ENCODE peak calls at places on chromosomes 3 and 15, in ten cellular contexts. S is nephron progenitor cell, V is A549, W is mesothelial cell of epicardium, O is Calu3, M is GM10248, I is progenitor cell of endocrine pancreas, U is choroid plexus epithelial cell, D is tibial nerve, H is kidney epithelial cell. R is an unnamed sample.

GRCh38 chr3:13134879-13135206 is 61.6 kb upstream of the IQSEC1 start:
- DNase-seq in S (no peak), V (no peak), W (no peak), O (no peak), M (no peak), I (no peak), U (no peak), D (no peak), H (no peak), R (no peak)

GRCh38 chr3:108117245-108117644 is 26.4 kb upstream of the CD47 start:
- DNase-seq in S (no peak), V (no peak), W (no peak), O (no peak), M (no peak), I (no peak), U (peak), D (no peak), H (no peak), R (no peak)

GRCh38 chr3:14434541-14435151 is 32.2 kb downstream of the SLC6A6 start:
- DNase-seq in S (no peak), V (no peak), W (no peak), O (peak), M (no peak), I (no peak), U (no peak), D (no peak), H (no peak), R (no peak)

GRCh38 chr3:21839592-21839991 is 88.6 kb upstream of the ZNF385D start:
- DNase-seq in S (peak), V (peak), W (no peak), O (peak), M (no peak), I (no peak), U (peak), D (no peak), H (peak), R (no peak)

GRCh38 chr3:150172356-150172755 is 201.7 kb upstream of the PFN2 start:
- DNase-seq in S (no peak), V (no peak), W (no peak), O (no peak), M (no peak), I (no peak), U (peak), D (no peak), H (no peak), R (no peak)

GRCh38 chr3:46277476-46277875 is 35.2 kb downstream of the CCR3 start:
- DNase-seq in S (no peak), V (no peak), W (no peak), O (no peak), M (no peak), I (no peak), U (no peak), D (no peak), H (no peak), R (no peak)

GRCh38 chr3:120425196-120425595 is 25.6 kb downstream of the FSTL1 start:
- DNase-seq in S (no peak), V (no peak), W (no peak), O (no peak), M (no peak), I (no peak), U (no peak), D (no peak), H (no peak), R (no peak)

GRCh38 chr3:128573707-128574162 is 76.9 kb downstream of the RPN1 start:
- DNase-seq in S (no peak), V (no peak), W (no peak), O (no peak), M (no peak), I (no peak), U (no peak), D (no peak), H (no peak), R (no peak)

GRCh38 chr15:92365079-92365478 is 28.6 kb upstream of the ST8SIA2 start:
- DNase-seq in S (no peak), V (no peak), W (peak), O (no peak), M (no peak), I (no peak), U (peak), D (no peak), H (peak), R (no peak)

GRCh38 chr3:85760342-85760741 is 801.6 kb downstream of the CADM2 start:
- DNase-seq in S (no peak), V (no peak), W (no peak), O (no peak), M (no peak), I (no peak), U (peak), D (no peak), H (no peak), R (no peak)

GRCh38 chr3:171018151-171018935 is 8.2 kb downstream of the SLC2A2 start:
- DNase-seq in S (peak), V (no peak), W (no peak), O (peak), M (no peak), I (no peak), U (no peak), D (no peak), H (no peak), R (no peak)

GRCh38 chr3:52339612-52340011 is 23.5 kb downstream of the DNAH1 start:
- DNase-seq in S (peak), V (peak), W (no peak), O (peak), M (peak), I (peak), U (peak), D (no peak), H (peak), R (no peak)

GRCh38 chr15:36678308-36678707 is 98.9 kb downstream of the CDIN1 start:
- DNase-seq in S (no peak), V (no peak), W (no peak), O (no peak), M (no peak), I (no peak), U (no peak), D (no peak), H (no peak), R (no peak)

GRCh38 chr3:9347887-9348286 is 15.0 kb upstream of the THUMPD3 start:
- DNase-seq in S (no peak), V (no peak), W (no peak), O (no peak), M (no peak), I (no peak), U (peak), D (no peak), H (peak), R (no peak)

GRCh38 chr15:36756707-36757106 is 177.3 kb downstream of the CDIN1 start:
- DNase-seq in S (no peak), V (no peak), W (no peak), O (no peak), M (no peak), I (no peak), U (no peak), D (no peak), H (no peak), R (no peak)

GRCh38 chr3:110383356-110383755 is 688.3 kb upstream of the NECTIN3 start:
- DNase-seq in S (no peak), V (no peak), W (no peak), O (no peak), M (no peak), I (no peak), U (no peak), D (no peak), H (no peak), R (no peak)

GRCh38 chr3:156548041-156548687 is 6.8 kb downstream of the SSR3 start:
- DNase-seq in S (no peak), V (no peak), W (no peak), O (no peak), M (no peak), I (no peak), U (no peak), D (no peak), H (no peak), R (no peak)

DNA sequence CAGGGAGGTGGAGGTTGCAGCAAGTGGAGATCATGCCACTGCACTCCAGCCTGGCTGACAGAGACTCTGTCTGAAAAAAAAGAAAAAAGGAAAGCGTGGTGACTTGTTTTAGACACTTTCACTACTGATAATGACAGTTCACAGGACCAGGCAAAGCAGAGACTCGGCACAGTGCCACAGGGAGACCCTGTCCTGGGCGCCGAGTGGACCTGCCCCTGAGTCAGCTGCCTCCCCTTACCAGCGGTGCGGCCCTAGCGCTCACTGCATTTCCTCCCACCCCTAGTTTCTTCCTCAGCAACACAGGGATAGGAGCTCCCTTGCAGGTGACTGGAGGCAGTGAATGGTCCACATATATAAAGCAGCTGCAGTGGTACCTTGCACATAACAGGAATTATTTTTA is 38.7 kb upstream of the NSMCE3 start:
- DNase-seq in S (no peak), V (no peak), W (no peak), O (no peak), M (no peak), I (no peak), U (no peak), D (no peak), H (no peak), R (no peak)
- TF ChIP-seq CTCF in S (no peak), V (no peak), W (no peak), O (no peak), M (no peak), I (no peak), U (no peak), D (no peak), H (no peak), R (no peak)

GRCh38 chr15:74725845-74726773 is 781 bp upstream of the CYP1A1 start:
- DNase-seq in S (peak), V (peak), W (no peak), O (peak), M (peak), I (peak), U (peak), D (no peak), H (no peak), R (peak)
- TF ChIP-seq CTCF in S (no peak), V (no peak), W (no peak), O (no peak), M (no peak), I (peak), U (no peak), D (no peak), H (no peak), R (no peak)

GRCh38 chr3:105866656-105867653 is 1.9 kb downstream of the CBLB start:
- DNase-seq in S (peak), V (no peak), W (no peak), O (peak), M (peak), I (no peak), U (peak), D (peak), H (no peak), R (no peak)
- TF ChIP-seq CTCF in S (no peak), V (no peak), W (no peak), O (no peak), M (no peak), I (no peak), U (no peak), D (no peak), H (no peak), R (peak)

GRCh38 chr15:86743283-86743903 is 663.7 kb downstream of the AGBL1 start:
- DNase-seq in S (peak), V (peak), W (peak), O (peak), M (no peak), I (peak), U (no peak), D (no peak), H (no peak), R (no peak)
- TF ChIP-seq CTCF in S (peak), V (peak), W (peak), O (peak), M (peak), I (peak), U (peak), D (no peak), H (peak), R (peak)

GRCh38 chr3:195441971-195442572 is 748 bp downstream of the ACAP2 start:
- DNase-seq in S (peak), V (peak), W (peak), O (peak), M (peak), I (peak), U (peak), D (no peak), H (no peak), R (no peak)
- TF ChIP-seq CTCF in S (no peak), V (no peak), W (no peak), O (no peak), M (no peak), I (no peak), U (no peak), D (no peak), H (no peak), R (no peak)

GRCh38 chr3:196774191-196774820 is 34.6 kb downstream of the PAK2 start:
- DNase-seq in S (no peak), V (no peak), W (no peak), O (no peak), M (no peak), I (no peak), U (peak), D (no peak), H (no peak), R (no peak)

GRCh38 chr3:196772897-196773296 is 33.2 kb downstream of the PAK2 start:
- DNase-seq in S (no peak), V (no peak), W (no peak), O (no peak), M (no peak), I (no peak), U (no peak), D (no peak), H (no peak), R (no peak)

GRCh38 chr3:196774845-196775422 is 35.3 kb downstream of the PAK2 start:
- DNase-seq in S (no peak), V (no peak), W (no peak), O (no peak), M (no peak), I (no peak), U (peak), D (no peak), H (no peak), R (no peak)

GRCh38 chr3:196772102-196772501 is 32.4 kb downstream of the PAK2 start:
- DNase-seq in S (no peak), V (no peak), W (no peak), O (no peak), M (peak), I (no peak), U (no peak), D (no peak), H (no peak), R (no peak)

DNA sequence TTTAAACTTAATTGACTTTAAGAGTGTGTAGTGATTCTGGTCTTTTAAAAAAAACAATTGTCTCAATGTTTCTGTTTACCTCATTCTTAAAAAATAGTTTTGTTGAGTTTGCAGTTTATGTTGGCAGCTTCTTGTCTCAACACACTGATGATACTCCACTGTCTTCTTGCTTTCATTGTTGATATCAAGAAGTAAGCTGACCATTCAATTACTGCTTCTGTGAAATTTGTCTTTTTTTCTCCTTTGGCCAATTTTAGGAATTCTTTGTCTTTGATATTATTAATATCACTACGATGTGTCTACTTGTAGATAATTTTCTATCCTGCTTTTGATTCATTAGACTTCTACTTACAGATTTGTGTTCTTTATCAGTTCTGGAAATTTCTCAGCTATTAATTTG is 31.4 kb downstream of the PAK2 start:
- DNase-seq in S (no peak), V (no peak), W (no peak), O (no peak), M (no peak), I (no peak), U (no peak), D (no peak), H (no peak), R (no peak)
- TF ChIP-seq CTCF in S (no peak), V (no peak), W (no peak), O (no peak), M (no peak), I (no peak), U (no peak), D (no peak), H (no peak), R (no peak)

R was measured in type B pancreatic cell.